ENCODE peak calls at places on chromosome 1, in six cellular contexts. H, R, A, O, Q and M are unnamed samples.

GRCh38 chr1:10896673-10897072 is 100.2 kb upstream of the CASZ1 start:
- DNase-seq in H (no peak), R (no peak), A (peak), O (no peak), Q (no peak), M (no peak)

GRCh38 chr1:152565115-152565514 is 1.5 kb downstream of the LCE3E start:
- DNase-seq in H (no peak), R (no peak), A (no peak), O (no peak), Q (no peak), M (no peak)

GRCh38 chr1:203478231-203478630 is 2.6 kb downstream of the PRELP start:
- DNase-seq in H (no peak), R (no peak), A (no peak), O (no peak), Q (no peak), M (no peak)

GRCh38 chr1:41423511-41424191 is 60.8 kb downstream of the EDN2 start:
- DNase-seq in H (no peak), R (peak), A (peak), O (no peak), Q (peak), M (no peak)

GRCh38 chr1:15820478-15820877 is 13.0 kb upstream of the UQCRHL start:
- DNase-seq in H (no peak), R (no peak), A (no peak), O (no peak), Q (peak), M (no peak)

GRCh38 chr1:24749886-24750285 is 4.6 kb downstream of the CLIC4 start:
- DNase-seq in H (no peak), R (no peak), A (no peak), O (no peak), Q (peak), M (no peak)

GRCh38 chr1:42480921-42481320 is 17.8 kb downstream of the CCDC30 start:
- DNase-seq in H (no peak), R (no peak), A (no peak), O (no peak), Q (no peak), M (no peak)

GRCh38 chr1:200738348-200738732 is 353 bp upstream of the CAMSAP2 start:
- DNase-seq in H (no peak), R (no peak), A (no peak), O (no peak), Q (no peak), M (no peak)

GRCh38 chr1:207308451-207309190 is 12.9 kb upstream of the CD55 start:
- DNase-seq in H (no peak), R (no peak), A (no peak), O (no peak), Q (no peak), M (no peak)

GRCh38 chr1:167968569-167968968 is 31.7 kb upstream of the MPC2 start:
- DNase-seq in H (no peak), R (no peak), A (no peak), O (no peak), Q (no peak), M (no peak)

GRCh38 chr1:54302951-54303843 is 103.0 kb downstream of the SSBP3 start:
- DNase-seq in H (no peak), R (peak), A (no peak), O (no peak), Q (no peak), M (no peak)

GRCh38 chr1:192566657-192567056 is 8.9 kb upstream of the RGS1 start:
- DNase-seq in H (no peak), R (no peak), A (no peak), O (no peak), Q (no peak), M (no peak)

GRCh38 chr1:156063997-156064285 is 3.0 kb downstream of the RAB25 start:
- DNase-seq in H (no peak), R (no peak), A (no peak), O (no peak), Q (no peak), M (no peak)

GRCh38 chr1:29504266-29504665 is 267.9 kb downstream of the PTPRU start:
- DNase-seq in H (no peak), R (peak), A (no peak), O (no peak), Q (no peak), M (no peak)

GRCh38 chr1:5481889-5482288 is 510.3 kb downstream of the NPHP4 start:
- DNase-seq in H (no peak), R (no peak), A (no peak), O (peak), Q (peak), M (no peak)

GRCh38 chr1:2630498-2631135 is 2.2 kb downstream of the MMEL1 start:
- DNase-seq in H (no peak), R (no peak), A (no peak), O (no peak), Q (no peak), M (no peak)

GRCh38 chr1:85650645-85651044 is 57.6 kb downstream of the ZNHIT6 start:
- DNase-seq in H (no peak), R (no peak), A (no peak), O (no peak), Q (no peak), M (no peak)

GRCh38 chr1:201739054-201739453 is 89.9 kb upstream of the IPO9 start:
- DNase-seq in H (no peak), R (no peak), A (no peak), O (no peak), Q (no peak), M (no peak)

GRCh38 chr1:231162300-231162969 is 577 bp downstream of the TRIM67 start:
- DNase-seq in H (no peak), R (no peak), A (no peak), O (no peak), Q (no peak), M (no peak)